ENCODE peak calls at places on chromosomes 6 and 20, in six cellular contexts. K is fibroblast of the aortic adventitia, R is RWPE1, X is MCF 10A, S is ovary, Y is neural crest cell. W is an unnamed sample.
A peak's percentile ranks its signal among the peaks of the same experiment; 100 is the strongest.

GRCh38 chr20:25057234-25058050 is 497 bp downstream of the ACSS1 start:
- DNase-seq in K (peak; percentile 24), R (peak; percentile 67), X (peak; percentile 25), S (peak; percentile 67), Y (peak; percentile 31), W (peak; percentile 78)

GRCh38 chr6:40308533-40309306 is 278.4 kb downstream of the LRFN2 start:
- DNase-seq in K (peak; percentile 40), R (peak; percentile 54), X (peak; percentile 51), S (peak; percentile 54), Y (peak; percentile 88), W (peak; percentile 65)

GRCh38 chr20:38460040-38460623 is 12.5 kb upstream of the RALGAPB start:
- DNase-seq in K (peak; percentile 80), R (peak; percentile 94), X (peak; percentile 95), S (no peak), Y (no peak), W (no peak)

GRCh38 chr6:69758214-69758613 is 38.6 kb downstream of the LMBRD1 start:
- DNase-seq in K (no peak), R (no peak), X (no peak), S (no peak), Y (no peak), W (no peak)

GRCh38 chr6:151425561-151425960 is 26.4 kb downstream of the RMND1 start:
- DNase-seq in K (no peak), R (no peak), X (no peak), S (no peak), Y (no peak), W (no peak)

GRCh38 chr6:117079946-117080345 is 185.4 kb upstream of the VGLL2 start:
- DNase-seq in K (no peak), R (no peak), X (no peak), S (no peak), Y (no peak), W (no peak)

GRCh38 chr20:24651171-24651972 is 181.9 kb downstream of the SYNDIG1 start:
- DNase-seq in K (peak; percentile 88), R (no peak), X (peak; percentile 38), S (no peak), Y (no peak), W (no peak)

GRCh38 chr20:11766961-11767360 is 150.7 kb upstream of the BTBD3 start:
- DNase-seq in K (no peak), R (no peak), X (no peak), S (no peak), Y (no peak), W (no peak)

GRCh38 chr6:91476000-91476399 is 889.1 kb upstream of the MAP3K7 start:
- DNase-seq in K (no peak), R (peak; percentile 13), X (peak; percentile 70), S (no peak), Y (no peak), W (peak; percentile 7)

GRCh38 chr6:111718326-111718725 is 112.6 kb upstream of the TRAF3IP2 start:
- DNase-seq in K (no peak), R (no peak), X (no peak), S (no peak), Y (no peak), W (no peak)

GRCh38 chr20:44079291-44079690 is 107.7 kb downstream of the JPH2 start:
- DNase-seq in K (no peak), R (no peak), X (no peak), S (no peak), Y (no peak), W (no peak)

GRCh38 chr6:56940977-56941376 is 13.9 kb upstream of the BEND6 start:
- DNase-seq in K (no peak), R (no peak), X (no peak), S (no peak), Y (no peak), W (no peak)

GRCh38 chr6:149963212-149963461 is 606 bp upstream of the ULBP1 start:
- DNase-seq in K (peak; percentile 36), R (peak; percentile 55), X (no peak), S (no peak), Y (peak; percentile 41), W (peak; percentile 42)

DNA sequence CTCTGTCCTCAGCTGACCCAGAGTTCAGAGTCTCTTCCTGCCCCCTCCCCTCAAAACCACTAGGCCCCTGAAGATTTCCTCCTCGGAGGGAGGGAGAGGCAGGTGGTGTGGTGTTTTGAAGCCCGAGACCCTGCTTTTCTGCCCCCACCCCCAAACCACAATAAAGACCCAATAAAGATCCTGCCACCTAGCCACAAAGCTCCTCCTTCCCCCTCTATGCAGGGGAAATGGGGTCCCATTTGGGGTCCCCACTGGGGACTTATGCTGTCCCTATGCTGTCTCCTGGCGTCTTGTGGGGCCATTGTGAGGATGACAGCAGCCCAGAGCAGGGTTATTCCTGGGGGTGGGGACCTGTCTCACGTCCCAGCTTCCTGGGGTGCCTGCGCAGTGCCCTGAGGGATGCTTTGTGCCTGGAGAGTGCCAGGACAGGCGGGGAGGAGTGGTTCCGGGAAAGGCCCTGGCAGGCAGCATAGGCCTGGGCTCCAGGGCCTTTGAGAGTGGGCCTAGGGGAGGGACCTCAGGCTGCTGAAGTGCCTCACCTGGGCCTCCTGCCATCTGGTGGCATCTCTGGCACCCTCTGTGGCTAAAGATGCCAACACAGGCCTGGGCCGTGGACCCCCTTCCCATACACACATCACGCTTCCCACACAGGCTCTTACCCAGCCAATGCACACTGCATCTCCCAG is 8.0 kb upstream of the ARMC12 start:
- DNase-seq in K (no peak), R (no peak), X (peak; percentile 95), S (peak; percentile 67), Y (no peak), W (no peak)
- TF ChIP-seq CTCF in K (no peak), R (no peak), X (no peak), S (no peak), Y (no peak), W (no peak)

GRCh38 chr20:6178537-6178936 is 55.7 kb upstream of the FERMT1 start:
- DNase-seq in K (peak; percentile 63), R (peak; percentile 20), X (peak; percentile 50), S (no peak), Y (peak; percentile 2), W (no peak)

GRCh38 chr20:6185268-6185667 is 62.4 kb upstream of the FERMT1 start:
- DNase-seq in K (no peak), R (no peak), X (no peak), S (no peak), Y (no peak), W (no peak)

GRCh38 chr20:6180531-6180930 is 57.7 kb upstream of the FERMT1 start:
- DNase-seq in K (no peak), R (no peak), X (no peak), S (no peak), Y (no peak), W (no peak)

DNA sequence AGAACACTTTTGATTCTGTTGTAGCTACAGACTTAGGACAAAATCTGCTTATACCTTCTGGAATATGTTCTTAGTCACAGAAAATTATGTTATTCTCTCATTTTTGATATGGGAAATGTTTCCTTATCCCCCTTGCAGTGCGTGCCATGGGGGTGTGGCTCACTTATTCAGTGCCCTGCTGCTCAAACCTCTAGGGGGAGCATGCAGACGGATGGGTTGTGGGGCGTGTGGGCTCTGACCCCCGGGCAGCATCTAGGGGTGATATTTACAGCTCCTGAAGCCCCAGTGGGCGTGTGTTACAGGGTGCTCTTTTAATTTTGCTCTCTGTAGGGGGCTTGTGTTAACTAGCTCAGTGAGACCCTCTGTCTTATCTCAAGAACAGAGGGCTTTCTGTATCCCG is 61.3 kb upstream of the FERMT1 start:
- DNase-seq in K (no peak), R (no peak), X (no peak), S (no peak), Y (no peak), W (no peak)
- TF ChIP-seq CTCF in K (no peak), R (no peak), X (no peak), S (no peak), Y (no peak), W (peak; percentile 15)

GRCh38 chr6:167475947-167476346 is 151.1 kb downstream of the TTLL2 start:
- DNase-seq in K (no peak), R (no peak), X (no peak), S (no peak), Y (no peak), W (no peak)

GRCh38 chr6:167474171-167474570 is 149.3 kb downstream of the TTLL2 start:
- DNase-seq in K (no peak), R (no peak), X (no peak), S (no peak), Y (no peak), W (no peak)

GRCh38 chr6:167476844-167477595 is 152.1 kb downstream of the TTLL2 start:
- DNase-seq in K (no peak), R (no peak), X (no peak), S (no peak), Y (no peak), W (no peak)

GRCh38 chr6:167472876-167473275 is 148.0 kb downstream of the TTLL2 start:
- DNase-seq in K (no peak), R (no peak), X (no peak), S (no peak), Y (no peak), W (no peak)

DNA sequence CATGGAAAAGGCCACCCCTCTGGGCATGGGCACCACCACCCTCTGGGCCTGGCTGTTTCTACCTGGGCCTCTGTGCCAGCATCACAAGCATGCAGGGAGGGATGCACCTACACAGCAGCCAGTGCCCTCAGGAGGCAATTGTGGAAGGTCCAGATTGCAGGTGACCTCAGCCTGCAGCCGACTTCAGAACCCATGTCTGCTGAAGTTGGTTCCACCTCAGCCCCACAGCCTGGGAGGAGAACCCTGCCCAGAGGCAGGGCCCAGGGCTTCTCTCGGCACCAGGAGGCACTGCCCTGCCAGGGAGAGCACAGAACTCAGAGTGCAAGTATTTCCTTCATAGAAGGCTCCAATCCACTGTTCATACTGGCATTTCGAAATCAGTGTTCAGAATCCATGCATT is 149.8 kb downstream of the TTLL2 start:
- DNase-seq in K (no peak), R (no peak), X (no peak), S (no peak), Y (no peak), W (no peak)
- TF ChIP-seq CTCF in K (no peak), R (no peak), X (no peak), S (no peak), Y (no peak), W (no peak)

DNA sequence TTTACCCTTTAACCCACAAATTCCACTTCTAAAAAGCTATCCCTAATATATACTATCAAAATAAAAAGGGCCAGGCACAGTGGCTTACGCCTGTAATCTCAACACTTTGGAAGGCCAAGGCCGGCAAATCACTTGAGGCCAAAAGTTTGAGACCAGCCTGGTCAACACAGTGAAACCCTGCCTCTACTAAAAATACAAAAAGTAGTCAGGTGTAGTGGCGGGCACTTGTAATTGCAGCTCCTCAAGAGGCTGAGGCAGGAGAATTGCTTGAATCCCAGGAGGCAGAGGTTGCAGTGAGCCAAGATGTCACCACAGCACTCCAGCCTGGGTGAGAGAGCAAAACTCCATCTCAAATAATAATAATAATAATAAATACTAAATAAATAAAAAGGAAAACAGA is 82.5 kb downstream of the TRIM27 start:
- DNase-seq in K (no peak), R (no peak), X (peak; percentile 22), S (no peak), Y (no peak), W (no peak)
- TF ChIP-seq CTCF in K (no peak), R (no peak), X (peak; percentile 11), S (no peak), Y (peak; percentile 44), W (no peak)